ENCODE peak calls at places on chromosome 22, in six cellular contexts. W is heart left ventricle, H is spleen, A is transverse colon, I is body of pancreas, B is lower leg skin. Z is an unnamed sample.

GRCh38 chr22:24076091-24076867 is 65.2 kb downstream of the CABIN1 start:
- DNase-seq in W (no peak), H (no peak), A (no peak), I (no peak), B (no peak), Z (no peak)

GRCh38 chr22:29768052-29768680 is 997 bp downstream of the UQCR10 start:
- DNase-seq in W (no peak), H (no peak), A (no peak), I (no peak), B (no peak), Z (no peak)

GRCh38 chr22:47672526-47672925 is 910.1 kb downstream of the TBC1D22A start:
- DNase-seq in W (no peak), H (no peak), A (no peak), I (no peak), B (no peak), Z (no peak)

GRCh38 chr22:24146190-24146616 is 35.1 kb upstream of the SUSD2 start:
- DNase-seq in W (peak; percentile 40), H (peak; percentile 92), A (peak; percentile 84), I (peak; percentile 86), B (no peak), Z (peak; percentile 75)

GRCh38 chr22:23828800-23829680 is 9.8 kb downstream of the DERL3 start:
- DNase-seq in W (peak; percentile 61), H (peak; percentile 52), A (no peak), I (peak; percentile 31), B (no peak), Z (peak; percentile 92)

GRCh38 chr22:43346521-43346929 is 3.4 kb upstream of the SCUBE1 start:
- DNase-seq in W (peak; percentile 51), H (peak; percentile 87), A (peak; percentile 61), I (peak; percentile 45), B (no peak), Z (no peak)

GRCh38 chr22:23742505-23743264 is 8.2 kb downstream of the ZNF70 start:
- DNase-seq in W (peak; percentile 49), H (no peak), A (no peak), I (no peak), B (no peak), Z (peak; percentile 96)

GRCh38 chr22:49345896-49346295 is 481.8 kb downstream of the BRD1 start:
- DNase-seq in W (no peak), H (peak; percentile 53), A (no peak), I (no peak), B (no peak), Z (no peak)

GRCh38 chr22:48905206-48905975 is 922.3 kb downstream of the BRD1 start:
- DNase-seq in W (no peak), H (peak; percentile 46), A (no peak), I (no peak), B (no peak), Z (no peak)

GRCh38 chr22:18994780-18995711 is 59.0 kb upstream of the PRODH start:
- DNase-seq in W (no peak), H (no peak), A (no peak), I (peak; percentile 36), B (no peak), Z (no peak)

GRCh38 chr22:48929276-48929790 is 898.3 kb downstream of the BRD1 start:
- DNase-seq in W (no peak), H (no peak), A (no peak), I (no peak), B (no peak), Z (no peak)

GRCh38 chr22:31980628-31981027 is 36.3 kb downstream of the YWHAH start:
- DNase-seq in W (no peak), H (no peak), A (no peak), I (no peak), B (no peak), Z (no peak)

GRCh38 chr22:20393705-20394476 is at the start of gene ZNF74:
- DNase-seq in W (peak; percentile 92), H (peak; percentile 95), A (peak; percentile 91), I (peak; percentile 94), B (peak; percentile 79), Z (peak; percentile 81)

GRCh38 chr22:36029406-36029755 is 757 bp upstream of the RBFOX2 start:
- DNase-seq in W (no peak), H (no peak), A (no peak), I (no peak), B (no peak), Z (no peak)

GRCh38 chr22:17970205-17970708 is 54.1 kb downstream of the MICAL3 start:
- DNase-seq in W (no peak), H (peak; percentile 60), A (no peak), I (no peak), B (no peak), Z (no peak)

GRCh38 chr22:28873183-28873964 is 10.0 kb upstream of the ZNRF3 start:
- DNase-seq in W (no peak), H (no peak), A (no peak), I (no peak), B (no peak), Z (no peak)

GRCh38 chr22:40210814-40211213 is 33.1 kb downstream of the TNRC6B start:
- DNase-seq in W (no peak), H (no peak), A (no peak), I (no peak), B (no peak), Z (no peak)

GRCh38 chr22:22026157-22026831 is 43.7 kb upstream of the TOP3B start:
- DNase-seq in W (no peak), H (no peak), A (no peak), I (no peak), B (no peak), Z (no peak)
- TF ChIP-seq POLR2A in W (no peak), H (no peak), A (no peak), I (no peak), B (no peak), Z (no peak)

DNA sequence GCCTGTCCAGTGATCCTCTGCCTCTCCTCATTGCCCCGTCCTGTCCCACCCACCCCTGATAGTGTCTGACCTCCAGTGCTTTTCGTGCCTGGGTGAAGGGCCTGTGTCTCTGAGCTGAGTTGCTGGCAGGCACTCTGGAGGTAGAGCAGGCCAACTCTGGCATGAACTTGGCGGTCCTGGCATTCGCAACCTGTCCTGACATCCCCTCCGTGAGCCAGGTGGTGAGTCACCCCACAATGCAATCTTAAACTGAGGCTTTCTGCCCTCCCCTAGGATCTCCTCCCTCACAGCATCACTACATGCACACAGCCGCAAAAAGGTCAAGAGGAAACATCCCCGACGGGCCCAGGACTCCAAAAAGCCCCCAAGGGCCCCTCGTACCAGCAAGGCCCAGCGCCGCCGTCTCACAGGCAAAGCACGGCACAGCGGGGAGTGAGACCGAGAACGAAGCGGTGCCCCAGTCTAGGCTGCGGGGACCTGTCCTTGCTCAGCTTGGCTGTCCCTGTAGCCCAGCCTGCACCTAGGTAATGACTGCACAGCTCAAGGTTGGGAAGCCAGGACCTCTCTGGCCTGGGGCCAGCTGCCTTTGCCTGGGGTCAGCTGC is 4.9 kb downstream of the NOL12 start:
- DNase-seq in W (no peak), H (no peak), A (no peak), I (no peak), B (peak; percentile 38), Z (peak; percentile 74)
- TF ChIP-seq POLR2A in W (no peak), H (no peak), A (no peak), I (no peak), B (no peak), Z (no peak)

DNA sequence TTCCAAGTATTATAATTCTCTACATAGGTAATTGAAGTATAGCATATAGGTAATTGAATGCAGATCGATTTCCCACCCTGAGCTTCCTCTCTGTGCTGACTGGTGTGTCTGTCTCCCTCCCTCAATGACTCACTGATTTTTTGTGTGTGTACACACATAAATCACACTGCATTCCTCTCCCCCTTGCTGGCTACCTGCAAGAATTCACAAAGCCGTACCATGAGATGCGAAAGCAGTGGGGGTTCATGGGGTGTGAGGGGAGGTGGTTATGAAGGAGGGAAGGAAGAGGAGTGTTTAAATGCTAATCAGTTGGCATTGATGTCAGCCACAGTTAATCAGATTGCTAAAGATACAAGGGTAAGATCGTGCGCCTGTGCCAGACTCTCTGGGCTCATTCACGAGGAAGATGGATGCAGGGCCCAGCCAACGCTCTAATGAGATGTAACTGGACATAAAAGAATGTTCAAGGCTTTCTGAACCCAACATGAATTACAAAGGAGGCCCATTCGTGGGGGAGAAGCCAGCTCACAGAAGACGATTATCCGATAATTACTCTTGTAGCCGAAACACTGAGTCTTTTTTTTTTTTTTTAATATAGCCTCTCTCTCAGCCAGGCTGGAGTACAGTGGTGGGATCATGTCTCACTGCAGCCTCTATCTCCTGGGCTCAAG is 107.4 kb downstream of the SEZ6L start:
- DNase-seq in W (no peak), H (no peak), A (no peak), I (no peak), B (no peak), Z (no peak)
- TF ChIP-seq POLR2A in W (no peak), H (no peak), A (no peak), I (no peak), B (no peak), Z (no peak)

DNA sequence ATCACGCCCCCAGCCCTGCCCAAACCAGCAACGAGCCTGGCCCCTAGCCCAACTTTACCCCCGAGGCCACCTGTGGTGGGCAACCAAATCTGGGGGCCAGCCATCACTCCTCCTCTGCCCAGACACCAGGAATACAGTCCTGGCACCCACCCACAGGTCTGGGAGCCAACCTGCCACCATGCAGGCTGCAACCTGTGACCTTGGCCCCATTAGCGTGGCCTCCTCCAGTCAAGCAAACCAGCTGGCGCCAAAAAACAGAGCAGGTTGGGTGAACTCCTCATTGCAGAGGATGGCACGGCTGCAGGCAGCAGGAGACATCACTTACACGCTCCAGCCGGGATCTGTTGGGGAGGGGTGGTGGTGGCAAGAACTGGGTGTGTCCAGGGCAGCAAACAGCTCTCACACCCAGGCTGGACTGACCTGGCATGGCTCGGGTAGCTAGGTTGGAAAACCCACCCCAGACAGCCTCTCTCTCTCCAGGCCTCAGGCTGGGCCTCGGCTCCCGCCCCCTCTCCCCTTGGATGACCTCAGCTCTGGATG is 65.5 kb upstream of the TCF20 start:
- DNase-seq in W (no peak), H (no peak), A (no peak), I (peak; percentile 47), B (no peak), Z (no peak)
- TF ChIP-seq POLR2A in W (no peak), H (no peak), A (no peak), I (no peak), B (no peak), Z (no peak)